ENCODE peak calls at places on chromosomes 16 and 17, in eight cellular contexts. L is effector CD4-positive, alpha-beta T cell; A is left ventricle myocardium superior; X is T-helper 9 cell; N is right cardiac atrium; M is A549; U is globus pallidus; P is stimulated activated CD4-positive, alpha-beta T cell treated with anti-CD3 and anti-CD28 coated beads, Interleukin-12 subunit alpha, Interleukin-12 subunit beta, amount 100 ng/mL, for 48 hours. E is an unnamed sample.

GRCh38 chr16:11914210-11914758 is 1.5 kb downstream of the GSPT1 start:
- DNase-seq in L (peak; percentile 10), A (no peak), X (no peak), N (no peak), M (no peak), U (no peak), P (no peak), E (no peak)

GRCh38 chr17:36127199-36127881 is 23.7 kb downstream of the CCL4 start:
- DNase-seq in L (no peak), A (no peak), X (no peak), N (no peak), M (no peak), U (no peak), P (no peak), E (no peak)

GRCh38 chr16:48613061-48613957 is 3.3 kb upstream of the N4BP1 start:
- DNase-seq in L (peak; percentile 73), A (no peak), X (peak; percentile 61), N (no peak), M (no peak), U (no peak), P (no peak), E (no peak)

GRCh38 chr17:45147102-45147580 is 1.1 kb upstream of the HEXIM1 start:
- DNase-seq in L (no peak), A (no peak), X (no peak), N (no peak), M (peak; percentile 66), U (peak; percentile 60), P (no peak), E (peak; percentile 64)

GRCh38 chr17:5699789-5700188 is 115.5 kb upstream of the NLRP1 start:
- DNase-seq in L (no peak), A (no peak), X (no peak), N (no peak), M (no peak), U (no peak), P (no peak), E (no peak)

GRCh38 chr16:47037396-47037745 is 63.9 kb upstream of the DNAJA2 start:
- DNase-seq in L (no peak), A (no peak), X (peak; percentile 4), N (peak; percentile 52), M (peak; percentile 62), U (no peak), P (peak; percentile 23), E (peak; percentile 69)

GRCh38 chr17:44518032-44518431 is 14.8 kb upstream of the GPATCH8 start:
- DNase-seq in L (no peak), A (no peak), X (no peak), N (no peak), M (no peak), U (no peak), P (no peak), E (no peak)

GRCh38 chr17:56144205-56144604 is 9.1 kb upstream of the ANKFN1 start:
- DNase-seq in L (no peak), A (no peak), X (no peak), N (no peak), M (no peak), U (no peak), P (no peak), E (no peak)

GRCh38 chr16:57480127-57480753 is 6.1 kb downstream of the DOK4 start:
- DNase-seq in L (no peak), A (peak; percentile 77), X (no peak), N (peak; percentile 81), M (peak; percentile 80), U (no peak), P (no peak), E (peak; percentile 79)

GRCh38 chr16:2779978-2780898 is 3.2 kb upstream of the ELOB start:
- DNase-seq in L (no peak), A (no peak), X (no peak), N (no peak), M (no peak), U (no peak), P (no peak), E (peak; percentile 21)

GRCh38 chr17:6589266-6589946 is 33.1 kb upstream of the PITPNM3 start:
- DNase-seq in L (no peak), A (no peak), X (no peak), N (no peak), M (no peak), U (no peak), P (no peak), E (no peak)

GRCh38 chr16:89693931-89694783 is 7.3 kb downstream of the SPATA2L start:
- DNase-seq in L (no peak), A (no peak), X (no peak), N (peak; percentile 7), M (no peak), U (no peak), P (no peak), E (no peak)

GRCh38 chr16:2447920-2448583 is 11.9 kb upstream of the TEDC2 start:
- DNase-seq in L (no peak), A (no peak), X (no peak), N (no peak), M (no peak), U (no peak), P (no peak), E (no peak)

GRCh38 chr16:48318630-48319029 is 66.6 kb downstream of the SIAH1 start:
- DNase-seq in L (peak; percentile 9), A (no peak), X (no peak), N (no peak), M (no peak), U (peak; percentile 68), P (no peak), E (no peak)

GRCh38 chr17:80331820-80332219 is 71.2 kb downstream of the RNF213 start:
- DNase-seq in L (no peak), A (no peak), X (no peak), N (no peak), M (no peak), U (no peak), P (no peak), E (no peak)

GRCh38 chr17:76528528-76529223 is 8.8 kb downstream of the CYGB start:
- DNase-seq in L (no peak), A (peak; percentile 83), X (no peak), N (peak; percentile 89), M (no peak), U (no peak), P (no peak), E (peak; percentile 82)

GRCh38 chr17:80779961-80780380 is 211.7 kb upstream of the CHMP6 start:
- DNase-seq in L (no peak), A (peak; percentile 54), X (no peak), N (peak; percentile 53), M (no peak), U (no peak), P (no peak), E (no peak)

GRCh38 chr17:41544497-41544896 is 16.4 kb upstream of the KRT19 start:
- DNase-seq in L (no peak), A (no peak), X (no peak), N (no peak), M (peak; percentile 38), U (no peak), P (no peak), E (no peak)

GRCh38 chr16:76913046-76913445 is 277.9 kb upstream of the MON1B start:
- DNase-seq in L (no peak), A (no peak), X (no peak), N (no peak), M (no peak), U (no peak), P (no peak), E (no peak)

GRCh38 chr16:75653926-75654325 is 6.4 kb downstream of the TERF2IP start:
- DNase-seq in L (no peak), A (no peak), X (no peak), N (no peak), M (no peak), U (no peak), P (no peak), E (no peak)

GRCh38 chr16:67409631-67410030 is 6.6 kb downstream of the ZDHHC1 start:
- DNase-seq in L (no peak), A (no peak), X (no peak), N (no peak), M (no peak), U (no peak), P (no peak), E (no peak)

GRCh38 chr17:73192219-73192893 is 499 bp upstream of the COG1 start:
- DNase-seq in L (peak; percentile 50), A (peak; percentile 81), X (peak; percentile 49), N (peak; percentile 72), M (peak; percentile 76), U (peak; percentile 66), P (peak; percentile 62), E (peak; percentile 79)

GRCh38 chr16:87550510-87550961 is 51.8 kb upstream of the JPH3 start:
- DNase-seq in L (peak; percentile 51), A (peak; percentile 67), X (peak; percentile 63), N (no peak), M (peak; percentile 36), U (no peak), P (peak; percentile 47), E (peak; percentile 71)

GRCh38 chr17:2701161-2701995 is 10.2 kb downstream of the CLUH start:
- DNase-seq in L (no peak), A (peak; percentile 33), X (no peak), N (no peak), M (no peak), U (no peak), P (no peak), E (peak; percentile 46)